ENCODE peak calls at places on chromosome 12, in four cellular contexts. M is neural progenitor cell, B is suprapubic skin, T is HepG2. X is an unnamed sample. For H3K4me1, the result is how much of the 10 kb centered on the place peaks cover.

GRCh38 chr12:79482323-79482722 is 208.4 kb downstream of the PAWR start:
- DNase-seq in M (peak), B (no peak), T (no peak), X (no peak)

GRCh38 chr12:18552829-18553228 is 185.0 kb downstream of the PLCZ1 start:
- DNase-seq in M (peak), B (no peak), T (no peak), X (no peak)

GRCh38 chr12:48017921-48018617 is 13.8 kb upstream of the COL2A1 start:
- DNase-seq in M (no peak), B (no peak), T (no peak), X (no peak)

GRCh38 chr12:5102261-5102789 is 58.6 kb downstream of the KCNA5 start:
- DNase-seq in M (no peak), B (no peak), T (no peak), X (no peak)

GRCh38 chr12:131147293-131147692 is 193.6 kb downstream of the ADGRD1 start:
- DNase-seq in M (no peak), B (no peak), T (no peak), X (no peak)

GRCh38 chr12:83005534-83006197 is 319.0 kb downstream of the TMTC2 start:
- DNase-seq in M (no peak), B (no peak), T (no peak), X (no peak)

GRCh38 chr12:58346032-58346632 is 404.8 kb downstream of the ATP23 start:
- DNase-seq in M (peak), B (no peak), T (peak), X (no peak)

GRCh38 chr12:69397978-69398377 is 38.4 kb downstream of the YEATS4 start:
- DNase-seq in M (no peak), B (no peak), T (no peak), X (no peak)

GRCh38 chr12:66514581-66514980 is 164.3 kb downstream of the GRIP1 start:
- DNase-seq in M (no peak), B (no peak), T (no peak), X (no peak)

GRCh38 chr12:114134922-114135321 is 168.8 kb upstream of the RBM19 start:
- DNase-seq in M (no peak), B (no peak), T (no peak), X (no peak)

GRCh38 chr12:114136656-114137055 is 170.5 kb upstream of the RBM19 start:
- DNase-seq in M (no peak), B (no peak), T (no peak), X (no peak)

GRCh38 chr12:114131824-114132223 is 165.7 kb upstream of the RBM19 start:
- DNase-seq in M (no peak), B (no peak), T (no peak), X (no peak)
- TF ChIP-seq CTCF in M (peak), B (no peak), T (peak), X (no peak)

GRCh38 chr12:52608161-52608560 is 6.9 kb upstream of the KRT72 start:
- DNase-seq in M (no peak), B (no peak), T (no peak), X (no peak)
- H3K4me1 ChIP-seq in M (under half), B (under half), T (under half), X (under half)

DNA sequence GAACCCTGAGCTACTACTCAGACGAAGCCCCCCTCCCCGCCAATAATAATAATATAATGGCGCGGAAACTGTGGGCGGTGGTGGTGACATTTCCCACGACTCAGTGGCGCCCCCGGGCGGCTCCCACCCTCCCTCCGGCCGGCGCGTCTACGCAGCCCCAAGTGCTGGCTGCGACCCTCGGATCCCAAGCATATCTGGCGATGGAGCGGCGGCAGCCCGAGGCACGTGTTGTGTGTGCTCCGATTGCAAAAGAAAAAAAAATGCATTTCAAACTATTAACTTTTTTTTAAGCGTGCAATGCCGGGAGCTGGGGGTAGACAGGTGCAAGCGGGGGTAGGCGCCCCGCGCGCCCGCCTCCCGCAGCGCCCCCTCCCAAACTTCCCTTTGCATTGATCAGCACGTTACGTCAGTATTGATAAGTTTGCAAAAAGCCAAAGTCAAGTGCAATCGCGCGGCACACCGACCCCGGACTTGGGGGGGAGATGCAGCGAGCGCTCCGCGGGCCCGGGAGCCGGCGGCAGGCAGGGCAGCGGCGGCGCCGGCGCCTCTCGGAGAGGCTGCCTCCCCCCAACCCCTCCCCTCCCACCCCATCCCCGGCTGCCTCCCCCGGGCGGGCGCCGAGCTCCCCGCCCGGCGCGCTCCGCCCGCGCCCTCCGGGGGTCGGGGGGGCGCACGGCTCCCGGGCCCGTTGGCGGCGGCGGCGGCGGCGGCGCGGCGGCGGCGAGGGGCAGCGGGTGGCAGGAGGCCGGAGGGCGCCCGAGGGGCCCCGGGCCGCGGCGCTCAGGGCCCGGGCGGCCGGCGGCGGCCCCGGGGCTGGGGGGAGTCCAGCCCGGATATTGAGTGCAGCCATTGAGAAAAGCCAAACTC is 113.1 kb upstream of the MYL2 start:
- DNase-seq in M (peak), B (no peak), T (no peak), X (no peak)
- TF ChIP-seq CTCF in M (peak), B (no peak), T (peak), X (no peak)

DNA sequence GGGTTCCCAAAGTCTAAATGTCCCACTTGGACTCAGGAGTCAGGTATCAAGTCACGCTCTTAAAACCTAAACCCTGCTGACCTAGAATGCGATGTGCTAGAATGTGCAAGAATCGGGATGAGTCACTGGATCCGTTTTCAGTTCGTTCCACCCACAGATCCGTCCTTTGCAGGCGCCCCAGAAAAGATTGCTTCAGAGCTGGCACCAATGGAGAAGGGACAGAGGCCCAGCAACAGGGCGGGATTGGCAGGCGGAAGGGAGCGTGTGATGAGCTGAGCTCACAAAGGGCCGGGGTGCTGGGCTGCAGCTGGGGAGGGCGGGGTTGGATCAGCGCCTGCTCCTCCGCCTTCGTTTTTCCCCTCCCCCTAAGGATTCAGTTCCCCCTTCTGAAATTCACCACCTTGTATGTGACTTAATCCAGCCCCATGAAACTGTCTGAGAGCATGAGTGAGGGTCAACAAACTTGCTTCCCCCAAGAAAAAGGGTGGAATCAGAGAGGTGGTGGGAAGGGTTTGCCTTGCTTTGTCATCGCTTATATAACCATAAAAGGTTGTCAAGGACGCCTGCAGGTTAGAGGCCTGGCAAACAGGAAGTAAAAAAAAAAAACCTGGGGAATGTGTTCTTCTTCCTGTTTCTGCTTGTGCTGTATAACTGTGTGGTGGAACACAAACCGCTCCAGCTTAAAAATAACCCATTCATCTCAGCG is 2.8 kb upstream of the UBC start:
- DNase-seq in M (peak), B (peak), T (peak), X (peak)
- H3K4me1 ChIP-seq in M (half or more), B (half or more), T (under half), X (half or more)

GRCh38 chr12:7059780-7060179 is 738 bp upstream of the C1S start:
- DNase-seq in M (no peak), B (no peak), T (no peak), X (no peak)

GRCh38 chr12:7061596-7061995 is 1.1 kb downstream of the C1S start:
- DNase-seq in M (no peak), B (no peak), T (peak), X (no peak)

GRCh38 chr12:7061138-7061537 is 620 bp downstream of the C1S start:
- DNase-seq in M (no peak), B (no peak), T (no peak), X (no peak)

GRCh38 chr12:7058850-7059249 is 1.7 kb upstream of the C1S start:
- DNase-seq in M (no peak), B (no peak), T (no peak), X (no peak)

GRCh38 chr12:7060353-7060954 is at the start of gene C1S:
- DNase-seq in M (peak), B (peak), T (peak), X (peak)
- TF ChIP-seq CTCF in M (no peak), B (peak), T (peak), X (peak)

DNA sequence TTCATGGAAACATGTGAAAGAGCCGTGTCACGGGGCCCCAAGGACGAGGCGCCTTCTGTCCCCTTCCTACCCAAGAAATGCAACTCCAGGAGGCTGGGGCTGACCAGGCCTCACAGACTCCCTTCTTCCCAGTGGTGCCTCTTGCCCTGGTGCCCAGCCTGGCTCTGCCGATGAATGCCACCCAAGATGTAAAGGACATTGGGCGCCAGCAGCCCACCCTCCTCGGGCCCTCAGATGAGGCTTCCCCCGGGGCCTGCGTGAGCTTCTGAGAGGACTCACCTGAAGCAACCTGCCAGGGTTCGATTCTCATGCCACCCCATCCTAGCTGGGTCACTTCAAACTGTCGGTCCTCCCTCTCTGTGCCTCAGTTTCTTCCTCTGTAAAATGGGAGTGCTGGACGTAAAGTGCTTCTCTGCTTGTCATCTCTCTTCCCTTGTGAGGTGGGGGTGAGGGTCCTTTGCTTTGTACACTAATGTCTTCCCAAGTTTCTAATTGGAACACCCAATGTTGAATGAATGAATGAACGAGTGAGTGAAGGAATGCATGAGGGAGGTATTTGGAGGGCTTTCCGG is 10.8 kb downstream of the FAM222A start:
- DNase-seq in M (no peak), B (no peak), T (no peak), X (no peak)
- H3K4me1 ChIP-seq in M (half or more), B (under half), T (half or more), X (under half)

DNA sequence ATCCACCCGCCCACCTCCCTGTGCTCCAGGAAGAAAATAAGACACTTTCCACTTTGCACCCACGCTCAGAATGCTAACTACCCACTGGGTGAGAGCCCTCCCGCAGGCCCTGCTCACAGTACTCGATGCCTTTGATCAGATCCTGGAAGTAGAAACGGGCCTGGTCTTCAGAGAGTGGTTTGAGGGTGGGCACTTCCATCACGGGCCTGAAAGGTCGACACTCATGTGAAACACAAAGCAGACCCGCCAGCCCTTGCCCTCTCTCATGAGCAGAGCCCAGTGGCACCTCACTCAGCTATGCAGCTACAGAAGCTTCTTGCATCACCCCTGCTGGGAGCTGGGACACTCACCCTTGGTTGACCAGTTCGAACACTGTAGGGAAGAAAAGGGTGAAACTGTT is 41.1 kb downstream of the CAMKK2 start:
- DNase-seq in M (no peak), B (no peak), T (no peak), X (no peak)
- TF ChIP-seq CTCF in M (no peak), B (no peak), T (no peak), X (no peak)

DNA sequence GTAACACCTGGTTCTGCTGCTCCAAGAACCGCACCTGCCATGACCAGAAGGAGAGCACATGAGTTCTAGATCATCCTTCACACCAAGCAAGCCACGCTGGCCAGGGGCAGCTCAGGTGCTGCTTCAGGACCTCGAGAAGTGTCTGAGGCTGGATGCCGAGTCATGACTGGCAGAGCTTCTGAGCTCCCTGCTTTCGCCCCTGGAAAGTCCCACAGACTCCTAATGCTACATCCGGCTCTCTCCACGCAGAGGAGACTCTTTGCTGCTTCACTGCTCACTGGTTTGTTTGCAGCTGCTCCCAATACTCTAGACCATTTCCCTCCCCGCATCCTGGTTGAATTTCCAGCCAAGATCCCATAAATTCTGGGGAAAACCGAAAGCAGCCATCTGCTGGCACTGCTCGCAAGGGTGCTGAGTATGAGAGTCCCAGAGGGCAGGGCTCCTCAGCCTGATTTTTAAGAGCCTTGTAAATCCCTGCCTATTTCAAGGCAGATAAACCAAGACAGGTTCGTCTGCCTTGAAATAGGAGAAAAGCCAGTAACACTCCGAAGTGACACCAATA is 1.4 kb downstream of the KRT2 start:
- DNase-seq in M (no peak), B (no peak), T (no peak), X (no peak)
- H3K4me1 ChIP-seq in M (under half), B (under half), T (under half), X (under half)

DNA sequence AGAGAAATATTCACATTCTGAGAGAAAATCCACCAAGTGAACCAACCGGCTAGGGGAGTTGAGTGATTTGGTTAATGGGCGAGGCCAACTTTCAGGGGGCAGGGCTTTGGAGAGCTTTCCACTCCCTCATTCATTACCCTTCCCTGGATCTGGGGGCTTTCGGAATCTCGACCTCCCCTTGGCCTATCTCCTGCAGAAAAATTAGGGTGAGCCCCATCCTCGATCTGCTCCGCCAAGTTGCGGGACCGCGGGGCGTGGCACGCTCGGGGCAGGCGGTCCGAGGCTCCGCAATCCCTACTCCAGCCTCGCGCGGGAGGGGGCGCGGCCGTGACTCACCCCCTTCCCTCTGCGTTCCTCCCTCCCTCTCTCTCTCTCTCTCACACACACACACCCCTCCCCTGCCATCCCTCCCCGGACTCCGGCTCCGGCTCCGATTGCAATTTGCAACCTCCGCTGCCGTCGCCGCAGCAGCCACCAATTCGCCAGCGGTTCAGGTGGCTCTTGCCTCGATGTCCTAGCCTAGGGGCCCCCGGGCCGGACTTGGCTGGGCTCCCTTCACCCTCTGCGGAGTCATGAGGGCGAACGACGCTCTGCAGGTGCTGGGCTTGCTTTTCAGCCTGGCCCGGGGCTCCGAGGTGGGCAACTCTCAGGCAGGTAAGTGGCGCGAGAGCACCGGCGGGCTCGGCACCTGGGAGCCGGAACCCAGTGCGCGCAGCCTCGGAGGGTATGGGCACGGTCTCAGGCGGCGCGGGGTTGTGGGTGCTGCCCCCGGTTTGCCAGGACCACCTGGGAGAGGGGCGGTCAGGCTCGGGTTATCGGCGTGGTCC is at the start of gene ERBB3:
- DNase-seq in M (peak), B (peak), T (peak), X (peak)
- TF ChIP-seq CTCF in M (no peak), B (no peak), T (peak), X (no peak)

GRCh38 chr12:992647-993046 is 1.6 kb downstream of the ERC1 start:
- DNase-seq in M (no peak), B (no peak), T (no peak), X (no peak)

GRCh38 chr12:1001507-1001906 is 10.5 kb downstream of the ERC1 start:
- DNase-seq in M (no peak), B (no peak), T (no peak), X (no peak)

GRCh38 chr12:996881-997280 is 5.9 kb downstream of the ERC1 start:
- DNase-seq in M (no peak), B (no peak), T (no peak), X (no peak)

GRCh38 chr12:998020-998874 is 7.2 kb downstream of the ERC1 start:
- DNase-seq in M (no peak), B (no peak), T (peak), X (no peak)

DNA sequence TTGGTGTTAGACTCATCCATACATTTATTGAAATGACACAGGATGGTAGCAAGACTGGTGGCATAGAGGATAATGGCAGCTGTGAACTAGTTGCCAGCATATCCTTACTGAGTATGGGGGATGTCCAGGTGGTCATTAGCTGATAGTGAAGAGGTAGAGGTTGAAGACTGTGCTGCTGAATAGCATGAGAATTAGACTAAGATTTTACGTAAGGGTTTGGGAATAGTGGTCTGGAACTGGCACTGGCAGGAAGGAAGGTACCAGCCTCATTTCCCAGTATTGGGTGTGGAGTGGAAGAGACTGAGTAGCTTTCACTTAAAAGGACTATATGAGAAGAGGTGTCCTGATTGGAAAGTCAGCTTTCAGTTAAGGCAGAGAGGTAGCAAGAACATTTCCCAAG is 6.5 kb downstream of the ERC1 start:
- DNase-seq in M (no peak), B (no peak), T (no peak), X (no peak)
- H3K4me1 ChIP-seq in M (under half), B (under half), T (under half), X (under half)